ENCODE peak calls at places on chromosomes 1 and 21, in nine cellular contexts. One of them, this sample, is unnamed.

GRCh38 chr1:6956488-6957159 is 171.4 kb downstream of the CAMTA1 start:
- DNase-seq in A549: no peak
- DNase-seq in EL: no peak
- DNase-seq in stimulated activated CD4-positive, alpha-beta T cell treated with anti-CD3 and anti-CD28 coated beads, TNF-alpha, amount 100 ng/mL, for 1 hour: no peak
- DNase-seq in pancreas: no peak
- DNase-seq in iris pigment epithelial cell: no peak
- DNase-seq in non-pigmented ciliary epithelial cell: no peak
- DNase-seq in GM12891: no peak
- DNase-seq in Kasumi-1: no peak
- DNase-seq in this sample: no peak

GRCh38 chr1:35442737-35443136 is 114.5 kb downstream of the KIAA0319L start:
- DNase-seq in Kasumi-1: peak
- DNase-seq in stimulated activated CD4-positive, alpha-beta T cell treated with anti-CD3 and anti-CD28 coated beads, TNF-alpha, amount 100 ng/mL, for 1 hour: no peak
- DNase-seq in iris pigment epithelial cell: no peak
- DNase-seq in A549: no peak
- DNase-seq in GM12891: no peak
- DNase-seq in EL: no peak
- DNase-seq in pancreas: no peak
- DNase-seq in non-pigmented ciliary epithelial cell: no peak
- DNase-seq in this sample: peak

GRCh38 chr1:147627435-147628110 is 42.8 kb downstream of the ACP6 start:
- DNase-seq in A549: peak
- DNase-seq in Kasumi-1: peak
- DNase-seq in non-pigmented ciliary epithelial cell: no peak
- DNase-seq in GM12891: peak
- DNase-seq in pancreas: no peak
- DNase-seq in stimulated activated CD4-positive, alpha-beta T cell treated with anti-CD3 and anti-CD28 coated beads, TNF-alpha, amount 100 ng/mL, for 1 hour: peak
- DNase-seq in iris pigment epithelial cell: peak
- DNase-seq in EL: peak
- DNase-seq in this sample: peak

GRCh38 chr1:77313491-77313890 is 31.7 kb downstream of the AK5 start:
- DNase-seq in iris pigment epithelial cell: peak
- DNase-seq in GM12891: peak
- DNase-seq in non-pigmented ciliary epithelial cell: no peak
- DNase-seq in EL: peak
- DNase-seq in A549: peak
- DNase-seq in stimulated activated CD4-positive, alpha-beta T cell treated with anti-CD3 and anti-CD28 coated beads, TNF-alpha, amount 100 ng/mL, for 1 hour: no peak
- DNase-seq in pancreas: no peak
- DNase-seq in Kasumi-1: peak
- DNase-seq in this sample: peak

GRCh38 chr1:84370831-84371394 is 27.4 kb upstream of the DNASE2B start:
- DNase-seq in A549: peak
- DNase-seq in EL: peak
- DNase-seq in non-pigmented ciliary epithelial cell: no peak
- DNase-seq in pancreas: no peak
- DNase-seq in Kasumi-1: no peak
- DNase-seq in GM12891: no peak
- DNase-seq in stimulated activated CD4-positive, alpha-beta T cell treated with anti-CD3 and anti-CD28 coated beads, TNF-alpha, amount 100 ng/mL, for 1 hour: no peak
- DNase-seq in iris pigment epithelial cell: peak
- DNase-seq in this sample: peak

GRCh38 chr21:43313939-43314405 is 113.0 kb downstream of the SIK1 start:
- DNase-seq in iris pigment epithelial cell: no peak
- DNase-seq in non-pigmented ciliary epithelial cell: no peak
- DNase-seq in pancreas: peak
- DNase-seq in Kasumi-1: no peak
- DNase-seq in stimulated activated CD4-positive, alpha-beta T cell treated with anti-CD3 and anti-CD28 coated beads, TNF-alpha, amount 100 ng/mL, for 1 hour: no peak
- DNase-seq in GM12891: no peak
- DNase-seq in A549: no peak
- DNase-seq in EL: no peak
- DNase-seq in this sample: no peak

GRCh38 chr21:45786660-45787059 is 143.1 kb downstream of the PCBP3 start:
- DNase-seq in iris pigment epithelial cell: no peak
- DNase-seq in pancreas: no peak
- DNase-seq in Kasumi-1: no peak
- DNase-seq in non-pigmented ciliary epithelial cell: no peak
- DNase-seq in GM12891: no peak
- DNase-seq in EL: no peak
- DNase-seq in stimulated activated CD4-positive, alpha-beta T cell treated with anti-CD3 and anti-CD28 coated beads, TNF-alpha, amount 100 ng/mL, for 1 hour: no peak
- DNase-seq in A549: no peak
- DNase-seq in this sample: no peak

GRCh38 chr1:244970236-244970652 is 105.9 kb upstream of the HNRNPU start:
- DNase-seq in GM12891: no peak
- DNase-seq in Kasumi-1: peak
- DNase-seq in pancreas: peak
- DNase-seq in A549: peak
- DNase-seq in stimulated activated CD4-positive, alpha-beta T cell treated with anti-CD3 and anti-CD28 coated beads, TNF-alpha, amount 100 ng/mL, for 1 hour: no peak
- DNase-seq in non-pigmented ciliary epithelial cell: no peak
- DNase-seq in EL: peak
- DNase-seq in iris pigment epithelial cell: peak
- DNase-seq in this sample: peak

GRCh38 chr1:177884499-177885021 is 85.3 kb downstream of the SEC16B start:
- DNase-seq in EL: no peak
- DNase-seq in A549: no peak
- DNase-seq in non-pigmented ciliary epithelial cell: no peak
- DNase-seq in stimulated activated CD4-positive, alpha-beta T cell treated with anti-CD3 and anti-CD28 coated beads, TNF-alpha, amount 100 ng/mL, for 1 hour: no peak
- DNase-seq in pancreas: no peak
- DNase-seq in Kasumi-1: no peak
- DNase-seq in GM12891: no peak
- DNase-seq in iris pigment epithelial cell: no peak
- DNase-seq in this sample: no peak

GRCh38 chr1:62875676-62876075 is 91.7 kb downstream of the ATG4C start:
- DNase-seq in EL: peak
- DNase-seq in iris pigment epithelial cell: peak
- DNase-seq in non-pigmented ciliary epithelial cell: no peak
- DNase-seq in Kasumi-1: no peak
- DNase-seq in A549: no peak
- DNase-seq in pancreas: no peak
- DNase-seq in GM12891: no peak
- DNase-seq in stimulated activated CD4-positive, alpha-beta T cell treated with anti-CD3 and anti-CD28 coated beads, TNF-alpha, amount 100 ng/mL, for 1 hour: no peak
- DNase-seq in this sample: peak

GRCh38 chr1:8625981-8626898 is 191.2 kb downstream of the RERE start:
- DNase-seq in GM12891: no peak
- DNase-seq in A549: peak
- DNase-seq in non-pigmented ciliary epithelial cell: peak
- DNase-seq in iris pigment epithelial cell: peak
- DNase-seq in pancreas: no peak
- DNase-seq in stimulated activated CD4-positive, alpha-beta T cell treated with anti-CD3 and anti-CD28 coated beads, TNF-alpha, amount 100 ng/mL, for 1 hour: no peak
- DNase-seq in Kasumi-1: no peak
- DNase-seq in EL: peak
- DNase-seq in this sample: peak

GRCh38 chr1:147849097-147849873 is 53.3 kb upstream of the GJA8 start:
- DNase-seq in GM12891: no peak
- DNase-seq in pancreas: no peak
- DNase-seq in A549: no peak
- DNase-seq in non-pigmented ciliary epithelial cell: peak
- DNase-seq in Kasumi-1: no peak
- DNase-seq in iris pigment epithelial cell: peak
- DNase-seq in stimulated activated CD4-positive, alpha-beta T cell treated with anti-CD3 and anti-CD28 coated beads, TNF-alpha, amount 100 ng/mL, for 1 hour: no peak
- DNase-seq in EL: peak
- DNase-seq in this sample: peak

GRCh38 chr21:43884012-43884860 is 19.2 kb downstream of the AGPAT3 start:
- DNase-seq in EL: no peak
- DNase-seq in Kasumi-1: peak
- DNase-seq in GM12891: peak
- DNase-seq in iris pigment epithelial cell: peak
- DNase-seq in stimulated activated CD4-positive, alpha-beta T cell treated with anti-CD3 and anti-CD28 coated beads, TNF-alpha, amount 100 ng/mL, for 1 hour: no peak
- DNase-seq in pancreas: no peak
- DNase-seq in A549: peak
- DNase-seq in non-pigmented ciliary epithelial cell: no peak
- DNase-seq in this sample: no peak

GRCh38 chr1:217275617-217276398 is 355.1 kb downstream of the GPATCH2 start:
- DNase-seq in EL: peak
- DNase-seq in GM12891: no peak
- DNase-seq in A549: peak
- DNase-seq in stimulated activated CD4-positive, alpha-beta T cell treated with anti-CD3 and anti-CD28 coated beads, TNF-alpha, amount 100 ng/mL, for 1 hour: no peak
- DNase-seq in pancreas: no peak
- DNase-seq in iris pigment epithelial cell: peak
- DNase-seq in Kasumi-1: no peak
- DNase-seq in non-pigmented ciliary epithelial cell: peak
- DNase-seq in this sample: peak

GRCh38 chr1:244863491-244864252 is 671 bp downstream of the HNRNPU start:
- DNase-seq in iris pigment epithelial cell: no peak
- DNase-seq in stimulated activated CD4-positive, alpha-beta T cell treated with anti-CD3 and anti-CD28 coated beads, TNF-alpha, amount 100 ng/mL, for 1 hour: no peak
- DNase-seq in Kasumi-1: no peak
- DNase-seq in GM12891: peak
- DNase-seq in pancreas: peak
- DNase-seq in EL: no peak
- DNase-seq in non-pigmented ciliary epithelial cell: no peak
- DNase-seq in A549: no peak
- DNase-seq in this sample: no peak

GRCh38 chr1:178196631-178197030 is 102.7 kb downstream of the RASAL2 start:
- DNase-seq in Kasumi-1: no peak
- DNase-seq in A549: no peak
- DNase-seq in GM12891: no peak
- DNase-seq in iris pigment epithelial cell: peak
- DNase-seq in EL: peak
- DNase-seq in pancreas: no peak
- DNase-seq in non-pigmented ciliary epithelial cell: no peak
- DNase-seq in stimulated activated CD4-positive, alpha-beta T cell treated with anti-CD3 and anti-CD28 coated beads, TNF-alpha, amount 100 ng/mL, for 1 hour: no peak
- DNase-seq in this sample: no peak

GRCh38 chr1:201016211-201016651 is 7.3 kb downstream of the KIF21B start:
- DNase-seq in GM12891: no peak
- DNase-seq in A549: no peak
- DNase-seq in Kasumi-1: peak
- DNase-seq in pancreas: no peak
- DNase-seq in non-pigmented ciliary epithelial cell: no peak
- DNase-seq in iris pigment epithelial cell: peak
- DNase-seq in stimulated activated CD4-positive, alpha-beta T cell treated with anti-CD3 and anti-CD28 coated beads, TNF-alpha, amount 100 ng/mL, for 1 hour: no peak
- DNase-seq in EL: no peak
- DNase-seq in this sample: peak

GRCh38 chr1:113515498-113515897 is 125.2 kb downstream of the MAGI3 start:
- DNase-seq in Kasumi-1: no peak
- DNase-seq in pancreas: no peak
- DNase-seq in EL: peak
- DNase-seq in non-pigmented ciliary epithelial cell: no peak
- DNase-seq in A549: no peak
- DNase-seq in iris pigment epithelial cell: peak
- DNase-seq in GM12891: no peak
- DNase-seq in stimulated activated CD4-positive, alpha-beta T cell treated with anti-CD3 and anti-CD28 coated beads, TNF-alpha, amount 100 ng/mL, for 1 hour: no peak
- DNase-seq in this sample: no peak

GRCh38 chr1:42736152-42736551 is 3.9 kb downstream of the CLDN19 start:
- DNase-seq in EL: peak
- DNase-seq in non-pigmented ciliary epithelial cell: no peak
- DNase-seq in GM12891: no peak
- DNase-seq in stimulated activated CD4-positive, alpha-beta T cell treated with anti-CD3 and anti-CD28 coated beads, TNF-alpha, amount 100 ng/mL, for 1 hour: no peak
- DNase-seq in A549: peak
- DNase-seq in pancreas: no peak
- DNase-seq in Kasumi-1: peak
- DNase-seq in iris pigment epithelial cell: peak
- DNase-seq in this sample: no peak

GRCh38 chr1:90996742-90997413 is 25.0 kb downstream of the ZNF644 start:
- DNase-seq in GM12891: no peak
- DNase-seq in stimulated activated CD4-positive, alpha-beta T cell treated with anti-CD3 and anti-CD28 coated beads, TNF-alpha, amount 100 ng/mL, for 1 hour: no peak
- DNase-seq in Kasumi-1: no peak
- DNase-seq in pancreas: no peak
- DNase-seq in non-pigmented ciliary epithelial cell: no peak
- DNase-seq in EL: no peak
- DNase-seq in iris pigment epithelial cell: no peak
- DNase-seq in A549: no peak
- DNase-seq in this sample: peak

GRCh38 chr1:230186003-230186863 is 119.2 kb downstream of the GALNT2 start:
- DNase-seq in pancreas: peak
- DNase-seq in GM12891: no peak
- DNase-seq in A549: peak
- DNase-seq in stimulated activated CD4-positive, alpha-beta T cell treated with anti-CD3 and anti-CD28 coated beads, TNF-alpha, amount 100 ng/mL, for 1 hour: no peak
- DNase-seq in iris pigment epithelial cell: peak
- DNase-seq in Kasumi-1: no peak
- DNase-seq in EL: peak
- DNase-seq in non-pigmented ciliary epithelial cell: peak
- DNase-seq in this sample: no peak

GRCh38 chr1:203216274-203217138 is 13.0 kb downstream of the CHIT1 start:
- DNase-seq in A549: peak
- DNase-seq in Kasumi-1: peak
- DNase-seq in GM12891: peak
- DNase-seq in stimulated activated CD4-positive, alpha-beta T cell treated with anti-CD3 and anti-CD28 coated beads, TNF-alpha, amount 100 ng/mL, for 1 hour: peak
- DNase-seq in iris pigment epithelial cell: peak
- DNase-seq in EL: peak
- DNase-seq in pancreas: no peak
- DNase-seq in non-pigmented ciliary epithelial cell: no peak
- DNase-seq in this sample: peak

GRCh38 chr1:178739285-178740045 is 14.4 kb downstream of the RALGPS2 start:
- DNase-seq in GM12891: no peak
- DNase-seq in A549: no peak
- DNase-seq in stimulated activated CD4-positive, alpha-beta T cell treated with anti-CD3 and anti-CD28 coated beads, TNF-alpha, amount 100 ng/mL, for 1 hour: no peak
- DNase-seq in EL: peak
- DNase-seq in non-pigmented ciliary epithelial cell: no peak
- DNase-seq in pancreas: no peak
- DNase-seq in iris pigment epithelial cell: peak
- DNase-seq in Kasumi-1: no peak
- DNase-seq in this sample: peak

GRCh38 chr1:93148001-93148400 is 32.2 kb downstream of the TMED5 start:
- DNase-seq in GM12891: no peak
- DNase-seq in Kasumi-1: no peak
- DNase-seq in pancreas: no peak
- DNase-seq in A549: no peak
- DNase-seq in iris pigment epithelial cell: peak
- DNase-seq in stimulated activated CD4-positive, alpha-beta T cell treated with anti-CD3 and anti-CD28 coated beads, TNF-alpha, amount 100 ng/mL, for 1 hour: no peak
- DNase-seq in non-pigmented ciliary epithelial cell: no peak
- DNase-seq in EL: peak
- DNase-seq in this sample: peak

GRCh38 chr1:156291226-156292061 is 4.0 kb downstream of the GLMP start:
- DNase-seq in pancreas: peak
- DNase-seq in iris pigment epithelial cell: peak
- DNase-seq in EL: peak
- DNase-seq in non-pigmented ciliary epithelial cell: no peak
- DNase-seq in Kasumi-1: no peak
- DNase-seq in GM12891: peak
- DNase-seq in stimulated activated CD4-positive, alpha-beta T cell treated with anti-CD3 and anti-CD28 coated beads, TNF-alpha, amount 100 ng/mL, for 1 hour: no peak
- DNase-seq in A549: peak
- DNase-seq in this sample: peak

GRCh38 chr1:119316870-119317416 is 51.6 kb upstream of the HAO2 start:
- DNase-seq in iris pigment epithelial cell: no peak
- DNase-seq in Kasumi-1: no peak
- DNase-seq in GM12891: no peak
- DNase-seq in stimulated activated CD4-positive, alpha-beta T cell treated with anti-CD3 and anti-CD28 coated beads, TNF-alpha, amount 100 ng/mL, for 1 hour: no peak
- DNase-seq in A549: peak
- DNase-seq in pancreas: no peak
- DNase-seq in EL: no peak
- DNase-seq in non-pigmented ciliary epithelial cell: no peak
- DNase-seq in this sample: no peak

GRCh38 chr21:26843912-26844257 is 1.3 kb downstream of the ADAMTS1 start:
- DNase-seq in iris pigment epithelial cell: peak
- DNase-seq in A549: peak
- DNase-seq in GM12891: no peak
- DNase-seq in stimulated activated CD4-positive, alpha-beta T cell treated with anti-CD3 and anti-CD28 coated beads, TNF-alpha, amount 100 ng/mL, for 1 hour: no peak
- DNase-seq in pancreas: no peak
- DNase-seq in non-pigmented ciliary epithelial cell: no peak
- DNase-seq in Kasumi-1: peak
- DNase-seq in EL: peak
- DNase-seq in this sample: peak

GRCh38 chr21:37915516-37915915 is 741 bp downstream of the KCNJ6 start:
- DNase-seq in Kasumi-1: no peak
- DNase-seq in iris pigment epithelial cell: no peak
- DNase-seq in non-pigmented ciliary epithelial cell: no peak
- DNase-seq in GM12891: no peak
- DNase-seq in stimulated activated CD4-positive, alpha-beta T cell treated with anti-CD3 and anti-CD28 coated beads, TNF-alpha, amount 100 ng/mL, for 1 hour: no peak
- DNase-seq in pancreas: no peak
- DNase-seq in A549: no peak
- DNase-seq in EL: no peak
- DNase-seq in this sample: peak

GRCh38 chr1:29962356-29962755 is 726.0 kb downstream of the PTPRU start:
- DNase-seq in EL: no peak
- DNase-seq in A549: no peak
- DNase-seq in GM12891: no peak
- DNase-seq in stimulated activated CD4-positive, alpha-beta T cell treated with anti-CD3 and anti-CD28 coated beads, TNF-alpha, amount 100 ng/mL, for 1 hour: no peak
- DNase-seq in non-pigmented ciliary epithelial cell: no peak
- DNase-seq in pancreas: no peak
- DNase-seq in Kasumi-1: no peak
- DNase-seq in iris pigment epithelial cell: no peak
- DNase-seq in this sample: no peak

GRCh38 chr1:6761338-6761737 is 23.9 kb upstream of the CAMTA1 start:
- DNase-seq in pancreas: no peak
- DNase-seq in A549: no peak
- DNase-seq in EL: no peak
- DNase-seq in Kasumi-1: no peak
- DNase-seq in stimulated activated CD4-positive, alpha-beta T cell treated with anti-CD3 and anti-CD28 coated beads, TNF-alpha, amount 100 ng/mL, for 1 hour: no peak
- DNase-seq in non-pigmented ciliary epithelial cell: no peak
- DNase-seq in iris pigment epithelial cell: no peak
- DNase-seq in GM12891: no peak
- DNase-seq in this sample: no peak

GRCh38 chr1:246142320-246142893 is 364.7 kb downstream of the SMYD3 start:
- DNase-seq in stimulated activated CD4-positive, alpha-beta T cell treated with anti-CD3 and anti-CD28 coated beads, TNF-alpha, amount 100 ng/mL, for 1 hour: no peak
- DNase-seq in non-pigmented ciliary epithelial cell: peak
- DNase-seq in iris pigment epithelial cell: peak
- DNase-seq in A549: peak
- DNase-seq in GM12891: no peak
- DNase-seq in Kasumi-1: no peak
- DNase-seq in pancreas: no peak
- DNase-seq in EL: peak
- DNase-seq in this sample: peak

This sample was measured in myocyte.